ENCODE peak calls at places on chromosomes 12 and 14, in four cellular contexts. One of them, this sample, is unnamed.

GRCh38 chr12:75704208-75704607 is 192.8 kb upstream of the KRR1 start:
- DNase-seq in fibroblast of the aortic adventitia: no peak
- DNase-seq in GM13976: no peak
- DNase-seq in GM10248: no peak
- DNase-seq in this sample: peak

GRCh38 chr14:49982082-49982481 is 89.2 kb downstream of the ARF6 start:
- DNase-seq in fibroblast of the aortic adventitia: no peak
- DNase-seq in GM13976: no peak
- DNase-seq in GM10248: no peak
- DNase-seq in this sample: no peak

GRCh38 chr14:88895116-88895515 is 70.7 kb downstream of the TTC8 start:
- DNase-seq in fibroblast of the aortic adventitia: peak
- DNase-seq in GM13976: no peak
- DNase-seq in GM10248: no peak
- DNase-seq in this sample: no peak

GRCh38 chr12:26044592-26044991 is 80.2 kb downstream of the BHLHE41 start:
- DNase-seq in fibroblast of the aortic adventitia: no peak
- DNase-seq in GM13976: no peak
- DNase-seq in GM10248: no peak
- DNase-seq in this sample: no peak

GRCh38 chr14:88960528-88960927 is 136.1 kb downstream of the TTC8 start:
- DNase-seq in fibroblast of the aortic adventitia: no peak
- DNase-seq in GM13976: no peak
- DNase-seq in GM10248: no peak
- DNase-seq in this sample: no peak

GRCh38 chr12:5480218-5480952 is 48.5 kb downstream of the NTF3 start:
- DNase-seq in fibroblast of the aortic adventitia: no peak
- DNase-seq in GM13976: no peak
- DNase-seq in GM10248: no peak
- DNase-seq in this sample: no peak

GRCh38 chr12:53748072-53748840 is 3.5 kb downstream of the CISTR start:
- DNase-seq in fibroblast of the aortic adventitia: no peak
- DNase-seq in GM13976: no peak
- DNase-seq in GM10248: no peak
- DNase-seq in this sample: no peak

GRCh38 chr14:95662376-95663186 is 23.6 kb upstream of the TCL1B start:
- DNase-seq in fibroblast of the aortic adventitia: peak
- DNase-seq in GM13976: no peak
- DNase-seq in GM10248: peak
- DNase-seq in this sample: no peak

GRCh38 chr12:46473634-46474201 is 101.1 kb upstream of the SLC38A2 start:
- DNase-seq in fibroblast of the aortic adventitia: peak
- DNase-seq in GM13976: peak
- DNase-seq in GM10248: peak
- DNase-seq in this sample: peak

GRCh38 chr12:45050751-45051489 is at the start of gene DBX2:
- DNase-seq in fibroblast of the aortic adventitia: peak
- DNase-seq in GM13976: no peak
- DNase-seq in GM10248: no peak
- DNase-seq in this sample: no peak

GRCh38 chr12:38053655-38054464 is 262.7 kb upstream of the ALG10B start:
- DNase-seq in fibroblast of the aortic adventitia: no peak
- DNase-seq in GM13976: no peak
- DNase-seq in GM10248: no peak
- DNase-seq in this sample: no peak

GRCh38 chr12:106985479-106985878 is 1.5 kb downstream of the MTERF2 start:
- DNase-seq in fibroblast of the aortic adventitia: no peak
- DNase-seq in GM13976: no peak
- DNase-seq in GM10248: no peak
- DNase-seq in this sample: no peak

GRCh38 chr12:112937741-112938719 is at the start of gene OAS3:
- DNase-seq in fibroblast of the aortic adventitia: peak
- DNase-seq in GM13976: peak
- DNase-seq in GM10248: peak
- DNase-seq in this sample: peak

GRCh38 chr12:89305373-89305772 is 46.9 kb downstream of the DUSP6 start:
- DNase-seq in fibroblast of the aortic adventitia: no peak
- DNase-seq in GM13976: no peak
- DNase-seq in GM10248: no peak
- DNase-seq in this sample: no peak

GRCh38 chr12:91565816-91566215 is 383.2 kb upstream of the DCN start:
- DNase-seq in fibroblast of the aortic adventitia: no peak
- DNase-seq in GM13976: no peak
- DNase-seq in GM10248: no peak
- DNase-seq in this sample: no peak

DNA sequence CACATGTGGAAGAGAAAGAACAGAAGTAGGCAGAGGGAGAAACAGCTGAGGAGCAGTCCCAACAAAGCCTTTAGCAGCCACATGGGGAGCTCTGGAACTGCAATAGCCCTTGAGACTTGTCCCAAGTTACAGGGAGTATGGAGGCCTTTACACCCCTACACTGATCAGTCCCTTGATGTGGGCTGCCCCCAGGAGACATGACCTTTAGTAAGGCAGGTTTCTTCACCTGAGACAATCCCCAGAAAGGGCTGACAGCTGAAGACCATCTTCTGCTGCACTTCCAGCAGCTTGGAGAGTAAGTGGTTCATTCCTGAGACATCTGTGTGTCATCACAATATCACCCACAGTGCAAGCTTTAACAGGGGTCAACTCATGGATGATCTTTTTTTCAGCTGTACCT is 8.6 kb upstream of the SNAPC1 start:
- DNase-seq in fibroblast of the aortic adventitia: no peak
- DNase-seq in GM13976: no peak
- DNase-seq in GM10248: no peak
- DNase-seq in this sample: no peak
- TF ChIP-seq CTCF in fibroblast of the aortic adventitia: peak
- TF ChIP-seq CTCF in GM13976: no peak
- TF ChIP-seq CTCF in GM10248: peak
- TF ChIP-seq CTCF in this sample: no peak

GRCh38 chr12:63843613-63844390 is 698 bp upstream of the SRGAP1 start:
- DNase-seq in fibroblast of the aortic adventitia: peak
- DNase-seq in GM13976: peak
- DNase-seq in GM10248: peak
- DNase-seq in this sample: peak

GRCh38 chr12:63846249-63846967 is 1.9 kb downstream of the SRGAP1 start:
- DNase-seq in fibroblast of the aortic adventitia: no peak
- DNase-seq in GM13976: no peak
- DNase-seq in GM10248: no peak
- DNase-seq in this sample: peak

GRCh38 chr12:63845726-63846125 is 1.2 kb downstream of the SRGAP1 start:
- DNase-seq in fibroblast of the aortic adventitia: peak
- DNase-seq in GM13976: no peak
- DNase-seq in GM10248: no peak
- DNase-seq in this sample: peak

GRCh38 chr12:63841611-63842010 is 2.9 kb upstream of the SRGAP1 start:
- DNase-seq in fibroblast of the aortic adventitia: peak
- DNase-seq in GM13976: no peak
- DNase-seq in GM10248: no peak
- DNase-seq in this sample: no peak

GRCh38 chr12:63844391-63845341 is at the start of gene SRGAP1:
- DNase-seq in fibroblast of the aortic adventitia: peak
- DNase-seq in GM13976: peak
- DNase-seq in GM10248: peak
- DNase-seq in this sample: peak
- TF ChIP-seq CTCF in fibroblast of the aortic adventitia: peak
- TF ChIP-seq CTCF in GM13976: no peak
- TF ChIP-seq CTCF in GM10248: no peak
- TF ChIP-seq CTCF in this sample: no peak

GRCh38 chr12:57491393-57492280 is 3.8 kb downstream of the MARS1 start:
- DNase-seq in fibroblast of the aortic adventitia: no peak
- DNase-seq in GM13976: no peak
- DNase-seq in GM10248: no peak
- DNase-seq in this sample: no peak
- TF ChIP-seq CTCF in fibroblast of the aortic adventitia: no peak
- TF ChIP-seq CTCF in GM13976: no peak
- TF ChIP-seq CTCF in GM10248: no peak
- TF ChIP-seq CTCF in this sample: no peak

DNA sequence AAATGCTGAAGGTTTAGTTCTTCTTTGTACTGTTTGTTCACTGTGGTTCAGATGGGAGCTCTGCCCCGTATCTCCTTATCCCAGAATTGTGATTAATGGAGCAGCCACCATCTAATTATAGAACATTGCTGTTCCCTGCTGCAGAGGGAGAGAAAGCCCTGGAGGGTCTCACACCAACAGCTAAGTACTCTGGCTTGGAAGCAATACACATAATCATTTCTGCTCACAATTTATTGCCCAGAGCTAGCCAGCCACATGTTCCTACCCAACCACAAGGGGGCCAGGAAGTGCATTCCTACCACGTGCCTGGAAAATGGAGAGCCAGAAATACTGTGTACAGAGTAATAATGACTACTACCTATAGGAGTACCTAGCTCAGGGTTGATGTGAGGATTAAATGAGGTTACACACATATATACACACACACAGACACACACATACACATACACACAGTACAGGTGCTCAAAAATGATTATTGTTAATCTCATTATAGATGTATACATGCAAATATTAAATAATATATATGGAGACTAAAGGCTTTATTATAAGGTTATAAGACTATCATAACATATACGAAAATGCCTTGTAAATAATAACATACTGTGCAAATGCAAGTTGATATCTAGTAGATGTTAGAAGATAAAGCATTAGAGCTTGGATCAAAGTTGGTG is 22.3 kb downstream of the MSRB3 start:
- DNase-seq in fibroblast of the aortic adventitia: peak
- DNase-seq in GM13976: no peak
- DNase-seq in GM10248: no peak
- DNase-seq in this sample: no peak
- TF ChIP-seq CTCF in fibroblast of the aortic adventitia: peak
- TF ChIP-seq CTCF in GM13976: no peak
- TF ChIP-seq CTCF in GM10248: no peak
- TF ChIP-seq CTCF in this sample: peak